ENCODE peak calls at places on chromosome 16, in seven cellular contexts. One of them, this sample, is unnamed.
A peak's percentile ranks its signal among the peaks of the same experiment; 100 is the strongest.

GRCh38 chr16:58511933-58512815 is 3.1 kb upstream of the SETD6 start:
- DNase-seq in suprapubic skin: peak; percentile 89
- DNase-seq in CD4-positive, alpha-beta T cell: peak; percentile 76
- DNase-seq in left ventricle myocardium inferior: peak; percentile 75
- DNase-seq in sigmoid colon: peak; percentile 80
- DNase-seq in thoracic aorta: peak; percentile 38
- DNase-seq in heart right ventricle: peak; percentile 77
- DNase-seq in this sample: peak; percentile 81

GRCh38 chr16:49592507-49593422 is 219.2 kb downstream of the C16orf78 start:
- DNase-seq in thoracic aorta: no peak
- DNase-seq in heart right ventricle: no peak
- DNase-seq in CD4-positive, alpha-beta T cell: peak; percentile 13
- DNase-seq in left ventricle myocardium inferior: no peak
- DNase-seq in suprapubic skin: no peak
- DNase-seq in sigmoid colon: no peak
- DNase-seq in this sample: no peak

GRCh38 chr16:58495861-58496331 is 4.0 kb upstream of the NDRG4 start:
- DNase-seq in heart right ventricle: no peak
- DNase-seq in sigmoid colon: no peak
- DNase-seq in left ventricle myocardium inferior: no peak
- DNase-seq in suprapubic skin: no peak
- DNase-seq in CD4-positive, alpha-beta T cell: no peak
- DNase-seq in thoracic aorta: no peak
- DNase-seq in this sample: no peak

GRCh38 chr16:9206156-9206555 is 114.7 kb downstream of the HAPSTR1 start:
- DNase-seq in suprapubic skin: no peak
- DNase-seq in thoracic aorta: no peak
- DNase-seq in left ventricle myocardium inferior: no peak
- DNase-seq in CD4-positive, alpha-beta T cell: no peak
- DNase-seq in heart right ventricle: no peak
- DNase-seq in sigmoid colon: no peak
- DNase-seq in this sample: no peak

GRCh38 chr16:35533683-35534082 is 2074.3 kb downstream of the TP53TG3F start:
- DNase-seq in CD4-positive, alpha-beta T cell: no peak
- DNase-seq in thoracic aorta: no peak
- DNase-seq in suprapubic skin: no peak
- DNase-seq in heart right ventricle: no peak
- DNase-seq in sigmoid colon: no peak
- DNase-seq in left ventricle myocardium inferior: no peak
- DNase-seq in this sample: no peak

GRCh38 chr16:70522216-70523000 is 946 bp downstream of the COG4 start:
- DNase-seq in thoracic aorta: no peak
- DNase-seq in left ventricle myocardium inferior: no peak
- DNase-seq in suprapubic skin: no peak
- DNase-seq in sigmoid colon: no peak
- DNase-seq in heart right ventricle: no peak
- DNase-seq in CD4-positive, alpha-beta T cell: no peak
- DNase-seq in this sample: no peak

GRCh38 chr16:22003195-22003594 is 2.3 kb upstream of the PDZD9 start:
- DNase-seq in sigmoid colon: no peak
- DNase-seq in heart right ventricle: no peak
- DNase-seq in left ventricle myocardium inferior: no peak
- DNase-seq in thoracic aorta: no peak
- DNase-seq in CD4-positive, alpha-beta T cell: no peak
- DNase-seq in suprapubic skin: no peak
- DNase-seq in this sample: no peak

GRCh38 chr16:53960954-53961616 is 257.1 kb downstream of the FTO start:
- DNase-seq in heart right ventricle: no peak
- DNase-seq in left ventricle myocardium inferior: no peak
- DNase-seq in sigmoid colon: no peak
- DNase-seq in suprapubic skin: no peak
- DNase-seq in CD4-positive, alpha-beta T cell: no peak
- DNase-seq in thoracic aorta: no peak
- DNase-seq in this sample: no peak

GRCh38 chr16:11258553-11259287 is 2.7 kb upstream of the SOCS1 start:
- DNase-seq in heart right ventricle: peak; percentile 57
- DNase-seq in sigmoid colon: peak; percentile 72
- DNase-seq in left ventricle myocardium inferior: peak; percentile 74
- DNase-seq in suprapubic skin: peak; percentile 83
- DNase-seq in CD4-positive, alpha-beta T cell: peak; percentile 26
- DNase-seq in thoracic aorta: no peak
- DNase-seq in this sample: no peak

GRCh38 chr16:72068930-72069329 is 5.9 kb downstream of the HPR start:
- DNase-seq in sigmoid colon: no peak
- DNase-seq in thoracic aorta: no peak
- DNase-seq in suprapubic skin: no peak
- DNase-seq in left ventricle myocardium inferior: no peak
- DNase-seq in CD4-positive, alpha-beta T cell: no peak
- DNase-seq in heart right ventricle: no peak
- DNase-seq in this sample: no peak

GRCh38 chr16:53937068-53937614 is 233.2 kb downstream of the FTO start:
- DNase-seq in thoracic aorta: no peak
- DNase-seq in left ventricle myocardium inferior: no peak
- DNase-seq in sigmoid colon: no peak
- DNase-seq in CD4-positive, alpha-beta T cell: no peak
- DNase-seq in suprapubic skin: no peak
- DNase-seq in heart right ventricle: no peak
- DNase-seq in this sample: no peak

GRCh38 chr16:29745126-29745852 is 501 bp downstream of the C16orf54 start:
- DNase-seq in suprapubic skin: no peak
- DNase-seq in left ventricle myocardium inferior: peak; percentile 20
- DNase-seq in thoracic aorta: no peak
- DNase-seq in heart right ventricle: no peak
- DNase-seq in CD4-positive, alpha-beta T cell: peak; percentile 51
- DNase-seq in sigmoid colon: no peak
- DNase-seq in this sample: no peak

GRCh38 chr16:27598921-27599565 is 49.1 kb downstream of the KATNIP start:
- DNase-seq in thoracic aorta: no peak
- DNase-seq in sigmoid colon: no peak
- DNase-seq in CD4-positive, alpha-beta T cell: no peak
- DNase-seq in left ventricle myocardium inferior: no peak
- DNase-seq in heart right ventricle: no peak
- DNase-seq in suprapubic skin: no peak
- DNase-seq in this sample: no peak

GRCh38 chr16:77553130-77553529 is 118.3 kb upstream of the ADAMTS18 start:
- DNase-seq in CD4-positive, alpha-beta T cell: no peak
- DNase-seq in heart right ventricle: no peak
- DNase-seq in thoracic aorta: no peak
- DNase-seq in left ventricle myocardium inferior: no peak
- DNase-seq in suprapubic skin: no peak
- DNase-seq in sigmoid colon: no peak
- DNase-seq in this sample: no peak

GRCh38 chr16:63289834-63290460 is 1253.7 kb upstream of the CDH8 start:
- DNase-seq in suprapubic skin: no peak
- DNase-seq in CD4-positive, alpha-beta T cell: no peak
- DNase-seq in left ventricle myocardium inferior: no peak
- DNase-seq in heart right ventricle: no peak
- DNase-seq in sigmoid colon: peak; percentile 60
- DNase-seq in thoracic aorta: no peak
- DNase-seq in this sample: no peak

GRCh38 chr16:87806608-87807546 is 41.1 kb upstream of the KLHDC4 start:
- DNase-seq in left ventricle myocardium inferior: peak; percentile 58
- DNase-seq in thoracic aorta: peak; percentile 16
- DNase-seq in CD4-positive, alpha-beta T cell: peak; percentile 35
- DNase-seq in suprapubic skin: no peak
- DNase-seq in sigmoid colon: peak; percentile 75
- DNase-seq in heart right ventricle: peak; percentile 62
- DNase-seq in this sample: peak; percentile 99

GRCh38 chr16:30030841-30031413 is at the start of gene TLCD3B:
- DNase-seq in sigmoid colon: no peak
- DNase-seq in left ventricle myocardium inferior: no peak
- DNase-seq in suprapubic skin: no peak
- DNase-seq in heart right ventricle: no peak
- DNase-seq in CD4-positive, alpha-beta T cell: no peak
- DNase-seq in thoracic aorta: no peak
- DNase-seq in this sample: no peak

GRCh38 chr16:342455-343213 is 9.9 kb downstream of the AXIN1 start:
- DNase-seq in thoracic aorta: no peak
- DNase-seq in CD4-positive, alpha-beta T cell: no peak
- DNase-seq in heart right ventricle: no peak
- DNase-seq in left ventricle myocardium inferior: no peak
- DNase-seq in sigmoid colon: no peak
- DNase-seq in suprapubic skin: no peak
- DNase-seq in this sample: no peak

GRCh38 chr16:28260193-28260592 is 32.1 kb upstream of the SBK1 start:
- DNase-seq in sigmoid colon: no peak
- DNase-seq in left ventricle myocardium inferior: peak; percentile 42
- DNase-seq in CD4-positive, alpha-beta T cell: no peak
- DNase-seq in thoracic aorta: no peak
- DNase-seq in heart right ventricle: peak; percentile 29
- DNase-seq in suprapubic skin: no peak
- DNase-seq in this sample: no peak

GRCh38 chr16:67965668-67966548 is 2.5 kb downstream of the SLC12A4 start:
- DNase-seq in sigmoid colon: no peak
- DNase-seq in CD4-positive, alpha-beta T cell: no peak
- DNase-seq in left ventricle myocardium inferior: no peak
- DNase-seq in suprapubic skin: no peak
- DNase-seq in heart right ventricle: no peak
- DNase-seq in thoracic aorta: no peak
- DNase-seq in this sample: no peak

GRCh38 chr16:77555781-77556180 is 120.9 kb upstream of the ADAMTS18 start:
- DNase-seq in thoracic aorta: no peak
- DNase-seq in CD4-positive, alpha-beta T cell: no peak
- DNase-seq in left ventricle myocardium inferior: no peak
- DNase-seq in heart right ventricle: no peak
- DNase-seq in suprapubic skin: no peak
- DNase-seq in sigmoid colon: no peak
- DNase-seq in this sample: no peak

GRCh38 chr16:82580293-82580900 is 46.4 kb upstream of the CDH13 start:
- DNase-seq in thoracic aorta: no peak
- DNase-seq in suprapubic skin: no peak
- DNase-seq in CD4-positive, alpha-beta T cell: no peak
- DNase-seq in left ventricle myocardium inferior: no peak
- DNase-seq in heart right ventricle: no peak
- DNase-seq in sigmoid colon: no peak
- DNase-seq in this sample: no peak
- TF ChIP-seq CTCF in thoracic aorta: peak; percentile 16
- TF ChIP-seq CTCF in suprapubic skin: no peak
- TF ChIP-seq CTCF in CD4-positive, alpha-beta T cell: no peak
- TF ChIP-seq CTCF in left ventricle myocardium inferior: peak; percentile 59
- TF ChIP-seq CTCF in heart right ventricle: peak; percentile 57
- TF ChIP-seq CTCF in sigmoid colon: no peak
- TF ChIP-seq CTCF in this sample: peak; percentile 61

DNA sequence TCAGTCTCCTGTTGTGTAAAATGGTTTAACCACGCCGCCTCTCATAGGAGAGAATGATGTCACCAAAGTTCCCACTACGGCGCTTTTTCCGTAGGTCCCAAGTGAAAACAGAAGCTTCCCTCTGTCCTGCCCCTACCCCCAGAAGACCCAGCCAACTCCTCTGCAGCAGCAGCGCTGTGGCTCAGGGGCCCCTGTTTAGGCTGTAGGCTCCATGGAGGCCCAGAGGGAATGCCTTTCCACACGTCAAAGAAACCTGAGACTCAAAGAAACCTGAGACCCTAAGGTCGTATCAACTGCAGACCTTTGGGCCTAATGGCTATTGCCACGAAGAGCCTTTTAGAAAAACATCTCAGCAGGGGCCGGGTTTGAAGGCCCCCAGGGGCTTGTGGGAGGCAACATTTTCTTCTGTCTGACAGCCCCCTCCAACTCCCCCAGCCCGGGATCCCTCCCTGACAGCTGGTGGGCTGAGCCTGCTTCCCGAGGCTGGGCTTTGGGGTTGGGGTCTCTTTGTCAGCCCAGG is 43.1 kb upstream of the MEAK7 start:
- DNase-seq in heart right ventricle: no peak
- DNase-seq in sigmoid colon: no peak
- DNase-seq in thoracic aorta: no peak
- DNase-seq in CD4-positive, alpha-beta T cell: no peak
- DNase-seq in suprapubic skin: no peak
- DNase-seq in left ventricle myocardium inferior: no peak
- DNase-seq in this sample: no peak
- H3K27ac ChIP-seq in heart right ventricle: no peak overlapping the region
- H3K27ac ChIP-seq in sigmoid colon: no peak overlapping the region
- H3K27ac ChIP-seq in thoracic aorta: no peak overlapping the region
- H3K27ac ChIP-seq in CD4-positive, alpha-beta T cell: no peak overlapping the region
- H3K27ac ChIP-seq in suprapubic skin: no peak overlapping the region
- H3K27ac ChIP-seq in left ventricle myocardium inferior: no peak overlapping the region
- H3K27ac ChIP-seq in this sample: no peak overlapping the region

GRCh38 chr16:86048882-86049585 is 150.1 kb downstream of the IRF8 start:
- DNase-seq in suprapubic skin: no peak
- DNase-seq in left ventricle myocardium inferior: no peak
- DNase-seq in thoracic aorta: no peak
- DNase-seq in sigmoid colon: peak; percentile 57
- DNase-seq in heart right ventricle: no peak
- DNase-seq in CD4-positive, alpha-beta T cell: no peak
- DNase-seq in this sample: peak; percentile 48
- TF ChIP-seq CTCF in suprapubic skin: no peak
- TF ChIP-seq CTCF in left ventricle myocardium inferior: no peak
- TF ChIP-seq CTCF in thoracic aorta: no peak
- TF ChIP-seq CTCF in sigmoid colon: no peak
- TF ChIP-seq CTCF in heart right ventricle: no peak
- TF ChIP-seq CTCF in CD4-positive, alpha-beta T cell: no peak
- TF ChIP-seq CTCF in this sample: no peak

DNA sequence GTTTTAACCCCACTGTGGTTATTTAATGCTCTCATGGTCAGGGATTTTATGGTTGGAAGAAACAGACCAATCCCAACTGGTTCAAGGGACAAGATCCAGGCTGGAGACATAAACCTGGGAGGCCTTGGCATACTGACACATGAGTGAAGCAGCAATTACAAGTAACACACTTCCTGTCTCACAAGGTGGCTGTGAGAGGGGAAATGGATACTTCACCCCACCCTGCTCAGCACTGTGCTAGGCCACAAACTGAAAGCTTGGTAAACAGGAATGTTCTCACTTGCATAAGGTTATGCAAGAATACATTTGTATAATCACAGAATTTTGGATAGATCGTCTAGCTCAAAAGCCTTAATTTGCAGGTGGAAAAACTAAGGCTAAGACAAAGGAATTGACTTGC is 215.8 kb upstream of the CDH5 start:
- DNase-seq in sigmoid colon: no peak
- DNase-seq in CD4-positive, alpha-beta T cell: no peak
- DNase-seq in heart right ventricle: no peak
- DNase-seq in left ventricle myocardium inferior: no peak
- DNase-seq in thoracic aorta: no peak
- DNase-seq in suprapubic skin: no peak
- DNase-seq in this sample: no peak
- H3K27ac ChIP-seq in sigmoid colon: no peak overlapping the region
- H3K27ac ChIP-seq in CD4-positive, alpha-beta T cell: no peak overlapping the region
- H3K27ac ChIP-seq in heart right ventricle: no peak overlapping the region
- H3K27ac ChIP-seq in left ventricle myocardium inferior: peak overlapping the region; percentile 41
- H3K27ac ChIP-seq in thoracic aorta: no peak overlapping the region
- H3K27ac ChIP-seq in suprapubic skin: peak overlapping the region; percentile 58
- H3K27ac ChIP-seq in this sample: no peak overlapping the region